ENCODE peak calls at places on chromosomes 3 and 15, in ten cellular contexts. One of them, this sample, is unnamed.

GRCh38 chr15:57109005-57109404 is 190.6 kb downstream of the TCF12 start:
- DNase-seq in caudate nucleus: no peak
- DNase-seq in psoas muscle: no peak
- DNase-seq in Peyer's patch: no peak
- DNase-seq in ovary: no peak
- DNase-seq in neural progenitor cell: no peak
- DNase-seq in HL-60: no peak
- DNase-seq in kidney: no peak
- DNase-seq in fibroblast of lung: no peak
- DNase-seq in adrenal gland: no peak
- DNase-seq in this sample: no peak

GRCh38 chr15:77506311-77507150 is 85.8 kb downstream of the HMG20A start:
- DNase-seq in caudate nucleus: no peak
- DNase-seq in psoas muscle: peak
- DNase-seq in Peyer's patch: no peak
- DNase-seq in ovary: peak
- DNase-seq in neural progenitor cell: no peak
- DNase-seq in HL-60: no peak
- DNase-seq in kidney: peak
- DNase-seq in fibroblast of lung: peak
- DNase-seq in adrenal gland: peak
- DNase-seq in this sample: peak

GRCh38 chr15:67130166-67130565 is 64.8 kb downstream of the SMAD3 start:
- DNase-seq in caudate nucleus: no peak
- DNase-seq in psoas muscle: no peak
- DNase-seq in Peyer's patch: no peak
- DNase-seq in ovary: no peak
- DNase-seq in neural progenitor cell: no peak
- DNase-seq in HL-60: no peak
- DNase-seq in kidney: no peak
- DNase-seq in fibroblast of lung: no peak
- DNase-seq in adrenal gland: no peak
- DNase-seq in this sample: no peak

GRCh38 chr15:62533687-62534086 is 368.6 kb upstream of the C2CD4B start:
- DNase-seq in caudate nucleus: no peak
- DNase-seq in psoas muscle: no peak
- DNase-seq in Peyer's patch: no peak
- DNase-seq in ovary: no peak
- DNase-seq in neural progenitor cell: peak
- DNase-seq in HL-60: no peak
- DNase-seq in kidney: no peak
- DNase-seq in fibroblast of lung: no peak
- DNase-seq in adrenal gland: no peak
- DNase-seq in this sample: no peak

GRCh38 chr3:22117751-22118346 is 366.8 kb upstream of the ZNF385D start:
- DNase-seq in caudate nucleus: no peak
- DNase-seq in psoas muscle: no peak
- DNase-seq in Peyer's patch: no peak
- DNase-seq in ovary: no peak
- DNase-seq in neural progenitor cell: peak
- DNase-seq in HL-60: no peak
- DNase-seq in kidney: no peak
- DNase-seq in fibroblast of lung: peak
- DNase-seq in adrenal gland: no peak
- DNase-seq in this sample: no peak

GRCh38 chr15:76996526-76997401 is 1.8 kb downstream of the PSTPIP1 start:
- DNase-seq in caudate nucleus: no peak
- DNase-seq in psoas muscle: no peak
- DNase-seq in Peyer's patch: peak
- DNase-seq in ovary: peak
- DNase-seq in neural progenitor cell: no peak
- DNase-seq in HL-60: peak
- DNase-seq in kidney: peak
- DNase-seq in fibroblast of lung: peak
- DNase-seq in adrenal gland: no peak
- DNase-seq in this sample: peak

GRCh38 chr15:86300371-86301106 is 220.9 kb downstream of the AGBL1 start:
- DNase-seq in caudate nucleus: no peak
- DNase-seq in psoas muscle: no peak
- DNase-seq in Peyer's patch: no peak
- DNase-seq in ovary: no peak
- DNase-seq in neural progenitor cell: no peak
- DNase-seq in HL-60: no peak
- DNase-seq in kidney: no peak
- DNase-seq in fibroblast of lung: peak
- DNase-seq in adrenal gland: no peak
- DNase-seq in this sample: no peak

GRCh38 chr3:159364511-159364910 is 562.7 kb downstream of the MFSD1 start:
- DNase-seq in caudate nucleus: no peak
- DNase-seq in psoas muscle: no peak
- DNase-seq in Peyer's patch: no peak
- DNase-seq in ovary: no peak
- DNase-seq in neural progenitor cell: no peak
- DNase-seq in HL-60: no peak
- DNase-seq in kidney: no peak
- DNase-seq in fibroblast of lung: no peak
- DNase-seq in adrenal gland: no peak
- DNase-seq in this sample: no peak

GRCh38 chr15:101242999-101243336 is 8.9 kb downstream of the CHSY1 start:
- DNase-seq in caudate nucleus: no peak
- DNase-seq in psoas muscle: no peak
- DNase-seq in Peyer's patch: no peak
- DNase-seq in ovary: no peak
- DNase-seq in neural progenitor cell: peak
- DNase-seq in HL-60: no peak
- DNase-seq in kidney: no peak
- DNase-seq in fibroblast of lung: peak
- DNase-seq in adrenal gland: no peak
- DNase-seq in this sample: no peak

GRCh38 chr15:66388576-66388975 is 1.9 kb downstream of the MAP2K1 start:
- DNase-seq in caudate nucleus: no peak
- DNase-seq in psoas muscle: no peak
- DNase-seq in Peyer's patch: no peak
- DNase-seq in ovary: no peak
- DNase-seq in neural progenitor cell: no peak
- DNase-seq in HL-60: no peak
- DNase-seq in kidney: no peak
- DNase-seq in fibroblast of lung: no peak
- DNase-seq in adrenal gland: no peak
- DNase-seq in this sample: no peak

GRCh38 chr3:110697961-110698360 is 373.7 kb upstream of the NECTIN3 start:
- DNase-seq in caudate nucleus: no peak
- DNase-seq in psoas muscle: no peak
- DNase-seq in Peyer's patch: no peak
- DNase-seq in ovary: no peak
- DNase-seq in neural progenitor cell: no peak
- DNase-seq in HL-60: no peak
- DNase-seq in kidney: no peak
- DNase-seq in fibroblast of lung: no peak
- DNase-seq in adrenal gland: no peak
- DNase-seq in this sample: no peak

GRCh38 chr15:92541197-92542190 is 114.1 kb downstream of the FAM174B start:
- DNase-seq in caudate nucleus: no peak
- DNase-seq in psoas muscle: no peak
- DNase-seq in Peyer's patch: no peak
- DNase-seq in ovary: no peak
- DNase-seq in neural progenitor cell: no peak
- DNase-seq in HL-60: no peak
- DNase-seq in kidney: no peak
- DNase-seq in fibroblast of lung: peak
- DNase-seq in adrenal gland: no peak
- DNase-seq in this sample: no peak

DNA sequence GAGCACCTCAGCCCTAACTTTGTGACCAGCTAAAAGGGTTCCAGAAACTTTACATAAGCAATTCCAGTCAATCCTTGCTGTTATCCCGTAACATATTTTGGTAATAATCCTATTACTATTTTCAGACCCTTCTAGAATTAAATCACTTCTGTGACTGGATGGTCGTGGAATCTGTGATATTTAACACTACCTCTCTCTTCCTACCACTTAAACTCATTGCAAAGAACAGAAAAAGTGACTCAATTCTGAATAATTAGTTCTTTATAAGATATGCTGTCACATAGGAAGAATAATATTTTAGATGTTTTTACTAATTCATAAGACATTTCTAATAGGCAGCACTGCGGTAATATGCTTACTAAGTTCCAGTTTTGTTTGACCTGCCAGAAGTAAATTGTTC is 113.5 kb upstream of the MBNL1 start:
- DNase-seq in caudate nucleus: no peak
- DNase-seq in psoas muscle: no peak
- DNase-seq in Peyer's patch: no peak
- DNase-seq in ovary: no peak
- DNase-seq in neural progenitor cell: no peak
- DNase-seq in HL-60: no peak
- DNase-seq in kidney: no peak
- DNase-seq in fibroblast of lung: peak
- DNase-seq in adrenal gland: no peak
- DNase-seq in this sample: no peak
- H3K27ac ChIP-seq in caudate nucleus: no peak
- H3K27ac ChIP-seq in psoas muscle: no peak
- H3K27ac ChIP-seq in Peyer's patch: no peak
- H3K27ac ChIP-seq in ovary: no peak
- H3K27ac ChIP-seq in neural progenitor cell: no peak
- H3K27ac ChIP-seq in HL-60: no peak
- H3K27ac ChIP-seq in kidney: no peak
- H3K27ac ChIP-seq in fibroblast of lung: no peak
- H3K27ac ChIP-seq in adrenal gland: no peak
- H3K27ac ChIP-seq in this sample: peak

GRCh38 chr3:52532838-52533622 is 627 bp downstream of the NT5DC2 start:
- DNase-seq in caudate nucleus: no peak
- DNase-seq in psoas muscle: peak
- DNase-seq in Peyer's patch: no peak
- DNase-seq in ovary: peak
- DNase-seq in neural progenitor cell: peak
- DNase-seq in HL-60: no peak
- DNase-seq in kidney: peak
- DNase-seq in fibroblast of lung: peak
- DNase-seq in adrenal gland: peak
- DNase-seq in this sample: peak
- H3K27ac ChIP-seq in caudate nucleus: no peak
- H3K27ac ChIP-seq in psoas muscle: peak
- H3K27ac ChIP-seq in Peyer's patch: peak
- H3K27ac ChIP-seq in ovary: peak
- H3K27ac ChIP-seq in neural progenitor cell: no peak
- H3K27ac ChIP-seq in HL-60: peak
- H3K27ac ChIP-seq in kidney: no peak
- H3K27ac ChIP-seq in fibroblast of lung: peak
- H3K27ac ChIP-seq in adrenal gland: no peak
- H3K27ac ChIP-seq in this sample: peak

GRCh38 chr3:122364508-122364907 is 18.5 kb downstream of the MIX23 start:
- DNase-seq in caudate nucleus: no peak
- DNase-seq in psoas muscle: no peak
- DNase-seq in Peyer's patch: no peak
- DNase-seq in ovary: no peak
- DNase-seq in neural progenitor cell: no peak
- DNase-seq in HL-60: no peak
- DNase-seq in kidney: no peak
- DNase-seq in fibroblast of lung: no peak
- DNase-seq in adrenal gland: no peak
- DNase-seq in this sample: no peak
- H3K27ac ChIP-seq in caudate nucleus: no peak
- H3K27ac ChIP-seq in psoas muscle: no peak
- H3K27ac ChIP-seq in Peyer's patch: no peak
- H3K27ac ChIP-seq in ovary: no peak
- H3K27ac ChIP-seq in neural progenitor cell: no peak
- H3K27ac ChIP-seq in HL-60: no peak
- H3K27ac ChIP-seq in kidney: no peak
- H3K27ac ChIP-seq in fibroblast of lung: no peak
- H3K27ac ChIP-seq in adrenal gland: no peak
- H3K27ac ChIP-seq in this sample: no peak

GRCh38 chr3:98887684-98888083 is 13.8 kb downstream of the DCBLD2 start:
- DNase-seq in caudate nucleus: no peak
- DNase-seq in psoas muscle: no peak
- DNase-seq in Peyer's patch: no peak
- DNase-seq in ovary: no peak
- DNase-seq in neural progenitor cell: no peak
- DNase-seq in HL-60: no peak
- DNase-seq in kidney: no peak
- DNase-seq in fibroblast of lung: no peak
- DNase-seq in adrenal gland: no peak
- DNase-seq in this sample: no peak

GRCh38 chr3:98892263-98892662 is 9.2 kb downstream of the DCBLD2 start:
- DNase-seq in caudate nucleus: no peak
- DNase-seq in psoas muscle: no peak
- DNase-seq in Peyer's patch: no peak
- DNase-seq in ovary: no peak
- DNase-seq in neural progenitor cell: no peak
- DNase-seq in HL-60: no peak
- DNase-seq in kidney: no peak
- DNase-seq in fibroblast of lung: no peak
- DNase-seq in adrenal gland: no peak
- DNase-seq in this sample: no peak

GRCh38 chr3:98890181-98890882 is 11.2 kb downstream of the DCBLD2 start:
- DNase-seq in caudate nucleus: no peak
- DNase-seq in psoas muscle: no peak
- DNase-seq in Peyer's patch: no peak
- DNase-seq in ovary: no peak
- DNase-seq in neural progenitor cell: no peak
- DNase-seq in HL-60: no peak
- DNase-seq in kidney: no peak
- DNase-seq in fibroblast of lung: peak
- DNase-seq in adrenal gland: no peak
- DNase-seq in this sample: no peak

GRCh38 chr3:98893740-98894139 is 7.8 kb downstream of the DCBLD2 start:
- DNase-seq in caudate nucleus: no peak
- DNase-seq in psoas muscle: no peak
- DNase-seq in Peyer's patch: no peak
- DNase-seq in ovary: no peak
- DNase-seq in neural progenitor cell: peak
- DNase-seq in HL-60: no peak
- DNase-seq in kidney: no peak
- DNase-seq in fibroblast of lung: peak
- DNase-seq in adrenal gland: no peak
- DNase-seq in this sample: no peak

DNA sequence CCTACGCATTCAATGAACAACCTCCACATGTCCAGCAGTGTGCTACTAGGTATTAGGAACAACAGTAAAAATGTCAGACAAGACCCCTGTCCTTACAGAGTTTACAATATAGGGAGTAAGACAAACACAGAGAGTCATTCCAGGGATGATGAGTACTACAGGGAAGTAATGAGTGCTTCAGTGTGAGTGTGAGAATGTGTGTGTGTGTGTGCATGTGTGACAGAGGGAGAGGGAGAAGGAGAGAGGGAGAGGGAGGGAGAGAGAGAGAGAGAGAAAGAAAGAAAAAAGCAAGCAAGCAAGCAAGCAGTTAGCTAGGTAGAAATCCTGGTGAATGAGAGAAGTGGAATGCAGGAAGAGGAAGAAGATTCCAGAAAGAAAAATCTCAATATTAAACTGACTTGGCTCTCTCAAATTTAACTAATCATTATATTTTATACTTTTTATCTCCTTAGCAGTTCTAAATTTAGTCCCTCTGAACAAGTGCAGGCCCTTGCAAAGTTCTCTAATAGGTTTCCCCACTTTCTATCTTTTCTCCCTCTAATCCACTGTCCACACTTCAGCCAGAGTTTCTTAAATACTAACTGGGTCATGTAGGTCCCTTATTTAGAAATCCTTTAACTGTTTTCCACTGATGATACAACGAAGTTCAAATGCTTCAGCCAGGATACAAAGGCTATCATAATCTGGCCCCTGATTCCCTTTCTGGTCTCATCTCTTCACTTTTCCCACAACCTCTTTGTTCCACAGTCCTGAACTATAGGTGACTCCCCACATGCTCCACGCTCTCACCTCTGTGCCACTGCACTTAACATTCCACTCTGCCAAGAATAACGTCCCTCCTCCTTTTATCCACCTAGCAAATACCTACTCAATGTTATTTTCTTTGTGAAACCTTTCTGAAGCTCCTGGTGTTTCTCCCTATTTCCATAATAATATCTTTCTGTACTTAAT is 10.3 kb downstream of the DCBLD2 start:
- DNase-seq in caudate nucleus: no peak
- DNase-seq in psoas muscle: no peak
- DNase-seq in Peyer's patch: no peak
- DNase-seq in ovary: no peak
- DNase-seq in neural progenitor cell: no peak
- DNase-seq in HL-60: no peak
- DNase-seq in kidney: no peak
- DNase-seq in fibroblast of lung: peak
- DNase-seq in adrenal gland: no peak
- DNase-seq in this sample: no peak
- H3K27ac ChIP-seq in caudate nucleus: no peak
- H3K27ac ChIP-seq in psoas muscle: no peak
- H3K27ac ChIP-seq in Peyer's patch: no peak
- H3K27ac ChIP-seq in ovary: no peak
- H3K27ac ChIP-seq in neural progenitor cell: no peak
- H3K27ac ChIP-seq in HL-60: no peak
- H3K27ac ChIP-seq in kidney: no peak
- H3K27ac ChIP-seq in fibroblast of lung: peak
- H3K27ac ChIP-seq in adrenal gland: no peak
- H3K27ac ChIP-seq in this sample: no peak

This sample was measured in uterus.